ENCODE peak calls at places on chromosomes 2 and 18, in nine cellular contexts. Z, B, M, E, S, Q, R, Y and O are unnamed samples.

GRCh38 chr18:74899554-74899953 is 301.9 kb downstream of the ZNF407 start:
- DNase-seq in Z (no peak), B (no peak), M (no peak), E (no peak), S (no peak), Q (peak; percentile 31), R (peak; percentile 22), Y (no peak), O (no peak)

GRCh38 chr2:84243788-84244627 is 215.1 kb downstream of the SUCLG1 start:
- DNase-seq in Z (no peak), B (no peak), M (no peak), E (no peak), S (no peak), Q (no peak), R (no peak), Y (no peak), O (no peak)

GRCh38 chr18:4765401-4765800 is 310.3 kb upstream of the DLGAP1 start:
- DNase-seq in Z (no peak), B (no peak), M (no peak), E (no peak), S (no peak), Q (no peak), R (no peak), Y (peak; percentile 61), O (no peak)

GRCh38 chr2:162989507-162989906 is 150.9 kb upstream of the KCNH7 start:
- DNase-seq in Z (no peak), B (no peak), M (peak; percentile 85), E (no peak), S (no peak), Q (no peak), R (no peak), Y (peak; percentile 20), O (no peak)

GRCh38 chr2:11761259-11761658 is 14.8 kb downstream of the LPIN1 start:
- DNase-seq in Z (no peak), B (no peak), M (no peak), E (no peak), S (no peak), Q (no peak), R (no peak), Y (no peak), O (no peak)

GRCh38 chr2:229921101-229921891 is 513 bp downstream of the TRIP12 start:
- DNase-seq in Z (peak; percentile 85), B (peak; percentile 80), M (peak; percentile 41), E (peak; percentile 80), S (peak; percentile 42), Q (peak; percentile 71), R (peak; percentile 70), Y (peak; percentile 78), O (peak; percentile 74)

GRCh38 chr2:145066151-145066661 is 546.3 kb upstream of the ZEB2 start:
- DNase-seq in Z (peak; percentile 44), B (no peak), M (no peak), E (no peak), S (no peak), Q (no peak), R (peak; percentile 18), Y (no peak), O (no peak)

GRCh38 chr2:105665480-105665879 is 79.2 kb upstream of the NCK2 start:
- DNase-seq in Z (no peak), B (no peak), M (no peak), E (no peak), S (no peak), Q (no peak), R (no peak), Y (no peak), O (no peak)

GRCh38 chr2:230877737-230878598 is 13.2 kb downstream of the ITM2C start:
- DNase-seq in Z (no peak), B (peak; percentile 41), M (no peak), E (peak; percentile 99), S (no peak), Q (peak; percentile 15), R (no peak), Y (no peak), O (peak; percentile 53)

GRCh38 chr2:176122266-176122632 is 270 bp upstream of the HOXD9 start:
- DNase-seq in Z (no peak), B (no peak), M (no peak), E (no peak), S (no peak), Q (no peak), R (no peak), Y (no peak), O (no peak)

GRCh38 chr18:13026583-13027270 is 35.6 kb downstream of the CEP192 start:
- DNase-seq in Z (peak; percentile 7), B (no peak), M (no peak), E (no peak), S (peak; percentile 61), Q (no peak), R (no peak), Y (no peak), O (no peak)

GRCh38 chr18:10404148-10404547 is 50.3 kb upstream of the APCDD1 start:
- DNase-seq in Z (no peak), B (no peak), M (no peak), E (no peak), S (no peak), Q (no peak), R (no peak), Y (no peak), O (no peak)

GRCh38 chr2:16362611-16363010 is 303.0 kb downstream of the CYRIA start:
- DNase-seq in Z (no peak), B (no peak), M (no peak), E (no peak), S (no peak), Q (no peak), R (no peak), Y (no peak), O (no peak)

GRCh38 chr2:146804288-146804687 is 1040.5 kb upstream of the ACVR2A start:
- DNase-seq in Z (no peak), B (no peak), M (no peak), E (no peak), S (no peak), Q (no peak), R (no peak), Y (peak; percentile 45), O (no peak)

GRCh38 chr18:30828700-30829099 is 213.8 kb downstream of the DSC3 start:
- DNase-seq in Z (no peak), B (no peak), M (no peak), E (no peak), S (no peak), Q (no peak), R (no peak), Y (no peak), O (no peak)

GRCh38 chr18:3060667-3061580 is 48.0 kb upstream of the LPIN2 start:
- DNase-seq in Z (no peak), B (no peak), M (peak; percentile 77), E (no peak), S (no peak), Q (no peak), R (no peak), Y (no peak), O (no peak)

GRCh38 chr2:121284424-121285076 is 452 bp downstream of the TFCP2L1 start:
- DNase-seq in Z (no peak), B (no peak), M (no peak), E (no peak), S (no peak), Q (no peak), R (no peak), Y (peak; percentile 59), O (no peak)
- H3K4me3 ChIP-seq in Z (peak overlapping the region; percentile 41), B (peak overlapping the region; percentile 71), M (no peak overlapping the region), E (no peak overlapping the region), S (no peak overlapping the region), Q (peak overlapping the region; percentile 53), R (peak overlapping the region; percentile 66), Y (peak overlapping the region; percentile 81), O (peak overlapping the region; percentile 34)

DNA sequence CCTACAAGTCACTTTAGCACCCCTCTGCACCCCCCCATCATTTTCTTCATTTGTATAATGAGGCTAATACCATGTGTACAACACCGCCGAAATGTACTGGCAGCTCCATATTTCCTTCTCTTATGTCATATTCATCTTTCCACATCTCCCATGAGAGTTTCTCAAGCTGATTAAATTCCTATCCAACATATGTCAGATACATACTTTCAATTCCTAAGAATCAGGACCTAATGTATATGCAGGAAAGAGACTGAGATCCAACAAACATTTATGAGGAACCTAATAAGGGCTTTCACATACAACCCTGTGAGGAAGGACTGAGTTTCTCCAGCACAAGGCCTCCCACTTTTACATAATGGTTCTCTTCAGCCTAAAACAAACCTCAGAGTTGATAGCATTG is 41.9 kb downstream of the PRKD3 start:
- DNase-seq in Z (peak; percentile 14), B (no peak), M (no peak), E (no peak), S (peak; percentile 53), Q (no peak), R (no peak), Y (no peak), O (no peak)
- H3K4me3 ChIP-seq in Z (no peak overlapping the region), B (no peak overlapping the region), M (no peak overlapping the region), E (no peak overlapping the region), S (no peak overlapping the region), Q (no peak overlapping the region), R (no peak overlapping the region), Y (no peak overlapping the region), O (no peak overlapping the region)

GRCh38 chr2:190117305-190117704 is 54.8 kb upstream of the MSTN start:
- DNase-seq in Z (no peak), B (no peak), M (no peak), E (no peak), S (no peak), Q (no peak), R (no peak), Y (no peak), O (no peak)

GRCh38 chr2:190123956-190124355 is 61.4 kb upstream of the MSTN start:
- DNase-seq in Z (peak; percentile 24), B (no peak), M (no peak), E (no peak), S (peak; percentile 74), Q (no peak), R (no peak), Y (no peak), O (no peak)

GRCh38 chr2:190119948-190120347 is 57.4 kb upstream of the MSTN start:
- DNase-seq in Z (peak; percentile 15), B (no peak), M (no peak), E (no peak), S (no peak), Q (no peak), R (no peak), Y (peak; percentile 48), O (no peak)

GRCh38 chr2:190121971-190122370 is 59.4 kb upstream of the MSTN start:
- DNase-seq in Z (peak; percentile 24), B (no peak), M (peak; percentile 18), E (peak; percentile 37), S (peak; percentile 13), Q (no peak), R (no peak), Y (peak; percentile 78), O (peak; percentile 31)

DNA sequence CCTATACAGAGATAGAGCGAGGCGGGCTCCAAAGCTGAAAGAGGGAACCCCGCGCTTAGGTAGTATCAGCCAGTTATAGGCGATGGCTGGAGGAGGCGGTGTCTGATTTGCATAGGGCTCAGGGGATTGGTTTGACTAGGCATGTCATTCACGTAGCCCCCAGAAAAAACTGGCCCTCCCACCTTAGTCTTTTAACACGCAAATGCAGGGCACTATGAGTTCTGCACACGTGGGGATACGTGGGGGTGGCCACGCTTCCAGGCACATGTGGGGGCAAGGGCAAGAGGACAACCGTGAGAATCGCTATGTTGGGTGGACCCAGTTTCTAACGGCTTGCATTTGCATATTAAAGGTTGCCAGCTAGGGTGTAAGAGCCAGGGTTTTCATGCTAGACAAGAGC is 56.7 kb upstream of the MSTN start:
- DNase-seq in Z (peak; percentile 65), B (no peak), M (no peak), E (peak; percentile 29), S (peak; percentile 25), Q (peak; percentile 30), R (peak; percentile 27), Y (peak; percentile 87), O (no peak)
- H3K4me3 ChIP-seq in Z (peak overlapping the region; percentile 75), B (peak overlapping the region; percentile 49), M (peak overlapping the region; percentile 17), E (no peak overlapping the region), S (no peak overlapping the region), Q (peak overlapping the region; percentile 24), R (peak overlapping the region; percentile 58), Y (peak overlapping the region; percentile 50), O (no peak overlapping the region)

GRCh38 chr2:235493775-235494715 is at the start of gene AGAP1:
- DNase-seq in Z (peak; percentile 92), B (peak; percentile 89), M (peak; percentile 64), E (peak; percentile 69), S (peak; percentile 83), Q (peak; percentile 89), R (peak; percentile 91), Y (peak; percentile 92), O (peak; percentile 88)
- H3K4me3 ChIP-seq in Z (peak within 1 kb of the TSS; percentile 80), B (peak within 1 kb of the TSS; percentile 88), M (peak within 1 kb of the TSS; percentile 72), E (peak within 1 kb of the TSS; percentile 34), S (peak within 1 kb of the TSS; percentile 71), Q (peak within 1 kb of the TSS; percentile 71), R (peak within 1 kb of the TSS; percentile 79), Y (peak within 1 kb of the TSS; percentile 78), O (peak within 1 kb of the TSS; percentile 89)